ENCODE peak calls at places on chromosome 17, in five cellular contexts. I, S, J, B and F are unnamed samples. For H3K4me1, the result is how much of the 10 kb centered on the place peaks cover.

GRCh38 chr17:8387914-8388651 is 5.1 kb upstream of the RPL26 start:
- DNase-seq in I (no peak), S (no peak), J (peak), B (no peak), F (no peak)

GRCh38 chr17:32335647-32336046 is 6.3 kb downstream of the C17orf75 start:
- DNase-seq in I (peak), S (no peak), J (no peak), B (no peak), F (peak)

GRCh38 chr17:65684631-65685030 is 123.2 kb upstream of the AXIN2 start:
- DNase-seq in I (peak), S (no peak), J (no peak), B (no peak), F (peak)

GRCh38 chr17:703081-703875 is 11.4 kb downstream of the VPS53 start:
- DNase-seq in I (peak), S (no peak), J (no peak), B (no peak), F (peak)

GRCh38 chr17:28112199-28112995 is 69.9 kb downstream of the NLK start:
- DNase-seq in I (peak), S (no peak), J (no peak), B (no peak), F (peak)

GRCh38 chr17:65185060-65185459 is 47.9 kb downstream of the RGS9 start:
- DNase-seq in I (no peak), S (no peak), J (no peak), B (no peak), F (no peak)

GRCh38 chr17:50420419-50421112 is 5.5 kb upstream of the ACSF2 start:
- DNase-seq in I (no peak), S (no peak), J (no peak), B (no peak), F (no peak)

GRCh38 chr17:27414271-27414670 is 42.0 kb upstream of the KSR1 start:
- DNase-seq in I (peak), S (no peak), J (no peak), B (no peak), F (peak)

GRCh38 chr17:7191571-7192270 is 12.6 kb upstream of the ASGR1 start:
- DNase-seq in I (peak), S (peak), J (peak), B (peak), F (peak)

GRCh38 chr17:68290955-68291835 is at the start of the genes ARSG and SLC16A6:
- DNase-seq in I (peak), S (peak), J (peak), B (peak), F (peak)

DNA sequence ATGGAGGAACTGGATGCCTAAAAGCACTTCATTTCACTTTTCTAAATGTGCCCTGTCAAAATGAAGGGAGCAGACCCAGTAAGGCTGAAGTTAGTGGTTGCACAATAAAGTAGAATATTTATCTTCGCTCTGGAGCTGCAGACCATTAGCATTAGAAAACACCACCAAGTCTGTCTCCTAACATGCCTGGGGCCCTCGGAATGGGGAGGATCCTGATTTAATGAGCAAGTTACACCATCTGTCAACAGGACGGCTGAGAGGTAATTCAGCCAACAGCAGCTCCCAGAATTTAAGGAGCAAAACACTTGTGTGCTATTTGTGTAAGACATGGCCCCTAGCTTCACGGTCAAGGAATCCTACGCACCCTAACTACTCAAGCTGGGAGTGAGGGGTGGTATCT is 22.3 kb downstream of the CA10 start:
- DNase-seq in I (no peak), S (no peak), J (no peak), B (no peak), F (no peak)
- H3K14ac ChIP-seq in I (no peak), S (no peak), J (no peak), B (no peak), F (no peak)

GRCh38 chr17:18260332-18261145 is at the start of gene MIEF2:
- DNase-seq in I (peak), S (peak), J (peak), B (peak), F (peak)

GRCh38 chr17:18259621-18260331 is 686 bp upstream of the MIEF2 start:
- DNase-seq in I (peak), S (no peak), J (peak), B (no peak), F (no peak)

GRCh38 chr17:18261659-18262058 is 1.2 kb downstream of the MIEF2 start:
- DNase-seq in I (no peak), S (no peak), J (no peak), B (no peak), F (no peak)

GRCh38 chr17:18262111-18262510 is 1.6 kb downstream of the MIEF2 start:
- DNase-seq in I (no peak), S (no peak), J (peak), B (no peak), F (no peak)

DNA sequence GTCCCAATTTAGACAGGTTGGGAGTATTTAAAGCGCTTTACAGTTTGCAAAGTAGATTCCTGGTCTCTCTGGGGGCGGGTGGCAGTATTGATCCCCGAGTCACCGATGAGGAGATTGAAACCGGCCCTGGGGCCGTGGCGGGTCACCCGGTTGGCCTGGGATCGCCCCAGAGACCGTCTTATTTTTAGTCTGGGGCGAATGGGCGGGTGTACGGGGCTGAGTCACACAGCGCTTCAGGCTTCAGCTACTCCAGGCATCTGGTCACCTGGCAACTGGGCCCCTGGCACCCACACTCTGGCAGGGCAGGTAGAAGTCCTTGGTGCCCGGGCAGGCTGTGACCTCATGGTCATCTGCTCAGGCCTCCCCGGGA is 669 bp downstream of the MIEF2 start:
- DNase-seq in I (peak), S (peak), J (peak), B (no peak), F (peak)
- H3K4me1 ChIP-seq in I (under half), S (under half), J (under half), B (under half), F (under half)

DNA sequence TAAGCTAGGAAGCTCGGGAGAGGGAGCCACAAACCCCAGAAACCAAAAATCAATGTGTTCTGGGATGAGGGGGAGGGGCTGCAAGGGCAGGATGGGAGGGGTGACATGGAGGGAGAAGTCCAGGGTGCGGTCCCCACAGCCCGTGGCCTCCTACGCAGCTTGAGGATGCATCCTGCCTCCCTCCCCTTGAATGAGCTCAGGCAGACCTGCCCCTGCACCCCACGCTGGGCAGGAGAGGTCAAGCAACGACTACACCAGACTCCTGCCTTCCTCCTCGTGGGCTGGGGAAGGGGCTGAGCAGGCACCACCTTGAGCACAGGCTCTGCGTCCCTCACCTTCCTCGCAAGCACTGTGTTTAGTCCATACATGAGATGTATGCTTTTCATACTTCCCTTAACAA is 3.9 kb downstream of the ANKRD13B start:
- DNase-seq in I (no peak), S (no peak), J (no peak), B (no peak), F (no peak)
- H3K14ac ChIP-seq in I (no peak), S (no peak), J (no peak), B (peak), F (no peak)

DNA sequence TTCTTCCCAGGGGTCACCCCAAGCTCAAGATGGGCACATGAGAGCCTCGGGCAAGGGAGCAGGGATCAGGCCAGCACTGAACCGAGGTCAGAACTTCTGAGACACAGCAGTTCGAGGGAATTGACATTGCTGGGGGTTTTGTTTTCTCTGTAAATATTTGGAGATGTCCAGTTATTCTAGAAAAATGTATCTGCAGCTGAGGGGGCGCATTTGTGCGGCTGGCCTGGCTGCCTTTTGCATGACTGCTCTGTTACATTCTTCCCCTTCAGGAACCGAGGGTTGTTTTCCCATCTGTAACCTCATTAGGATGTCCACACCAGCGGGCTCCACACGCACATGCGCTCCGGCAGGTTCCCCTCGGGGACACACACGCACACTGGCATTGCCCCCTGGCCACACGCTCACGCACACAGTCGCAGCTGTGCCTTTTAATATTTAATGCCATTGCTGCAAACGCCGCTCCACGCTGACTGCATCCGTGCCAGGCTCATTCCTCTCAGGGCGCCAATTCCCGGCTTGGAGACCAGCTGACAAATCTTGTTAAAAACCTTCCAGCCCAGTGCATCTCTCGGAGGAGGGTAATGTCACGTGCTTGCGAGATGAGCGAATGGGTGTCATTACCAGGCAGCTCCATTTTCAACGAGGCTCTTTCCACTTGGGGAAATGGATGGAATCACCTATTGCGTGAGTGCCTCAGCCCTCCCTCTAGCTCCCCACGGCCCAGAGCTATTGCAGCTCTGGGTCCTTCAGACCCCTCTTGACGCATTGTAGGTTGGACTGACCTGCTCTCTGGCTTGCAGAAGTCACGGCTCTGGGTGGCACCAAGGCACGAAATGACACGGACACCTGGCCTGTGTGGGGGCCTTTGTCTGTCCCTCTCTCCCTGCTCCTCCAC is 13.2 kb downstream of the CCR7 start:
- DNase-seq in I (peak), S (peak), J (no peak), B (no peak), F (peak)
- H3K4me1 ChIP-seq in I (half or more), S (under half), J (half or more), B (under half), F (half or more)

GRCh38 chr17:76353004-76353598 is 615 bp downstream of the PRPSAP1 start:
- DNase-seq in I (no peak), S (peak), J (no peak), B (no peak), F (peak)

GRCh38 chr17:76353599-76354316 is at the start of gene PRPSAP1:
- DNase-seq in I (peak), S (peak), J (peak), B (peak), F (peak)

GRCh38 chr17:76354747-76355310 is 1.1 kb upstream of the PRPSAP1 start:
- DNase-seq in I (no peak), S (no peak), J (no peak), B (no peak), F (no peak)

GRCh38 chr17:76356803-76357456 is 3.2 kb upstream of the PRPSAP1 start:
- DNase-seq in I (no peak), S (no peak), J (no peak), B (no peak), F (no peak)

GRCh38 chr17:76354317-76354729 is 607 bp upstream of the PRPSAP1 start:
- DNase-seq in I (no peak), S (no peak), J (no peak), B (no peak), F (no peak)
- H3K14ac ChIP-seq in I (peak), S (no peak), J (peak), B (peak), F (no peak)